ENCODE peak calls at places on chromosomes 3 and 15, in six cellular contexts. One of them, this sample, is unnamed.

GRCh38 chr3:126545544-126545943 is 13.2 kb downstream of the C3orf22 start:
- DNase-seq in activated CD8-positive, alpha-beta memory T cell treated with anti-CD3 and anti-CD28 coated beads for 48 hours: no peak
- DNase-seq in fibroblast of the conjunctiva: no peak
- DNase-seq in stimulated activated CD8-positive, alpha-beta memory T cell treated with anti-CD3 and anti-CD28 coated beads, Interleukin-15, amount 100 ng/mL, for 4 hours: no peak
- DNase-seq in globus pallidus: no peak
- DNase-seq in CD8-positive, alpha-beta memory T cell: no peak
- DNase-seq in this sample: no peak

GRCh38 chr3:23966308-23966707 is 21.2 kb downstream of the NR1D2 start:
- DNase-seq in activated CD8-positive, alpha-beta memory T cell treated with anti-CD3 and anti-CD28 coated beads for 48 hours: no peak
- DNase-seq in fibroblast of the conjunctiva: peak
- DNase-seq in stimulated activated CD8-positive, alpha-beta memory T cell treated with anti-CD3 and anti-CD28 coated beads, Interleukin-15, amount 100 ng/mL, for 4 hours: no peak
- DNase-seq in globus pallidus: no peak
- DNase-seq in CD8-positive, alpha-beta memory T cell: no peak
- DNase-seq in this sample: no peak

GRCh38 chr3:113249111-113249510 is 37.8 kb downstream of the BOC start:
- DNase-seq in activated CD8-positive, alpha-beta memory T cell treated with anti-CD3 and anti-CD28 coated beads for 48 hours: no peak
- DNase-seq in fibroblast of the conjunctiva: no peak
- DNase-seq in stimulated activated CD8-positive, alpha-beta memory T cell treated with anti-CD3 and anti-CD28 coated beads, Interleukin-15, amount 100 ng/mL, for 4 hours: no peak
- DNase-seq in globus pallidus: no peak
- DNase-seq in CD8-positive, alpha-beta memory T cell: no peak
- DNase-seq in this sample: no peak

GRCh38 chr3:66121288-66121687 is 82.6 kb upstream of the MAGI1 start:
- DNase-seq in activated CD8-positive, alpha-beta memory T cell treated with anti-CD3 and anti-CD28 coated beads for 48 hours: no peak
- DNase-seq in fibroblast of the conjunctiva: peak
- DNase-seq in stimulated activated CD8-positive, alpha-beta memory T cell treated with anti-CD3 and anti-CD28 coated beads, Interleukin-15, amount 100 ng/mL, for 4 hours: no peak
- DNase-seq in globus pallidus: no peak
- DNase-seq in CD8-positive, alpha-beta memory T cell: no peak
- DNase-seq in this sample: no peak

GRCh38 chr15:37771462-37771861 is 163.0 kb upstream of the TMCO5A start:
- DNase-seq in activated CD8-positive, alpha-beta memory T cell treated with anti-CD3 and anti-CD28 coated beads for 48 hours: no peak
- DNase-seq in fibroblast of the conjunctiva: no peak
- DNase-seq in stimulated activated CD8-positive, alpha-beta memory T cell treated with anti-CD3 and anti-CD28 coated beads, Interleukin-15, amount 100 ng/mL, for 4 hours: no peak
- DNase-seq in globus pallidus: no peak
- DNase-seq in CD8-positive, alpha-beta memory T cell: no peak
- DNase-seq in this sample: no peak

GRCh38 chr15:70669006-70669602 is 94.3 kb downstream of the UACA start:
- DNase-seq in activated CD8-positive, alpha-beta memory T cell treated with anti-CD3 and anti-CD28 coated beads for 48 hours: no peak
- DNase-seq in fibroblast of the conjunctiva: no peak
- DNase-seq in stimulated activated CD8-positive, alpha-beta memory T cell treated with anti-CD3 and anti-CD28 coated beads, Interleukin-15, amount 100 ng/mL, for 4 hours: no peak
- DNase-seq in globus pallidus: no peak
- DNase-seq in CD8-positive, alpha-beta memory T cell: no peak
- DNase-seq in this sample: no peak

GRCh38 chr3:111252795-111253194 is 181.2 kb downstream of the NECTIN3 start:
- DNase-seq in activated CD8-positive, alpha-beta memory T cell treated with anti-CD3 and anti-CD28 coated beads for 48 hours: no peak
- DNase-seq in fibroblast of the conjunctiva: no peak
- DNase-seq in stimulated activated CD8-positive, alpha-beta memory T cell treated with anti-CD3 and anti-CD28 coated beads, Interleukin-15, amount 100 ng/mL, for 4 hours: no peak
- DNase-seq in globus pallidus: peak
- DNase-seq in CD8-positive, alpha-beta memory T cell: no peak
- DNase-seq in this sample: no peak

GRCh38 chr15:71743861-71744382 is 66.4 kb upstream of the NR2E3 start:
- DNase-seq in activated CD8-positive, alpha-beta memory T cell treated with anti-CD3 and anti-CD28 coated beads for 48 hours: peak
- DNase-seq in fibroblast of the conjunctiva: peak
- DNase-seq in stimulated activated CD8-positive, alpha-beta memory T cell treated with anti-CD3 and anti-CD28 coated beads, Interleukin-15, amount 100 ng/mL, for 4 hours: no peak
- DNase-seq in globus pallidus: peak
- DNase-seq in CD8-positive, alpha-beta memory T cell: peak
- DNase-seq in this sample: peak

GRCh38 chr15:43274136-43274535 is 7.4 kb upstream of the TGM5 start:
- DNase-seq in activated CD8-positive, alpha-beta memory T cell treated with anti-CD3 and anti-CD28 coated beads for 48 hours: no peak
- DNase-seq in fibroblast of the conjunctiva: no peak
- DNase-seq in stimulated activated CD8-positive, alpha-beta memory T cell treated with anti-CD3 and anti-CD28 coated beads, Interleukin-15, amount 100 ng/mL, for 4 hours: no peak
- DNase-seq in globus pallidus: no peak
- DNase-seq in CD8-positive, alpha-beta memory T cell: no peak
- DNase-seq in this sample: no peak

GRCh38 chr3:141421186-141421585 is 52.9 kb downstream of the ZBTB38 start:
- DNase-seq in activated CD8-positive, alpha-beta memory T cell treated with anti-CD3 and anti-CD28 coated beads for 48 hours: no peak
- DNase-seq in fibroblast of the conjunctiva: no peak
- DNase-seq in stimulated activated CD8-positive, alpha-beta memory T cell treated with anti-CD3 and anti-CD28 coated beads, Interleukin-15, amount 100 ng/mL, for 4 hours: no peak
- DNase-seq in globus pallidus: no peak
- DNase-seq in CD8-positive, alpha-beta memory T cell: no peak
- DNase-seq in this sample: no peak

GRCh38 chr3:177893321-177893720 is 642.9 kb upstream of the KCNMB2 start:
- DNase-seq in activated CD8-positive, alpha-beta memory T cell treated with anti-CD3 and anti-CD28 coated beads for 48 hours: no peak
- DNase-seq in fibroblast of the conjunctiva: no peak
- DNase-seq in stimulated activated CD8-positive, alpha-beta memory T cell treated with anti-CD3 and anti-CD28 coated beads, Interleukin-15, amount 100 ng/mL, for 4 hours: no peak
- DNase-seq in globus pallidus: no peak
- DNase-seq in CD8-positive, alpha-beta memory T cell: no peak
- DNase-seq in this sample: no peak

GRCh38 chr3:25493246-25493645 is 65.2 kb downstream of the RARB start:
- DNase-seq in activated CD8-positive, alpha-beta memory T cell treated with anti-CD3 and anti-CD28 coated beads for 48 hours: no peak
- DNase-seq in fibroblast of the conjunctiva: no peak
- DNase-seq in stimulated activated CD8-positive, alpha-beta memory T cell treated with anti-CD3 and anti-CD28 coated beads, Interleukin-15, amount 100 ng/mL, for 4 hours: no peak
- DNase-seq in globus pallidus: no peak
- DNase-seq in CD8-positive, alpha-beta memory T cell: no peak
- DNase-seq in this sample: no peak

GRCh38 chr3:157099337-157100078 is 60.4 kb downstream of the CCNL1 start:
- DNase-seq in activated CD8-positive, alpha-beta memory T cell treated with anti-CD3 and anti-CD28 coated beads for 48 hours: no peak
- DNase-seq in fibroblast of the conjunctiva: no peak
- DNase-seq in stimulated activated CD8-positive, alpha-beta memory T cell treated with anti-CD3 and anti-CD28 coated beads, Interleukin-15, amount 100 ng/mL, for 4 hours: no peak
- DNase-seq in globus pallidus: no peak
- DNase-seq in CD8-positive, alpha-beta memory T cell: no peak
- DNase-seq in this sample: no peak

GRCh38 chr3:131812433-131812832 is 222.4 kb downstream of the CPNE4 start:
- DNase-seq in activated CD8-positive, alpha-beta memory T cell treated with anti-CD3 and anti-CD28 coated beads for 48 hours: no peak
- DNase-seq in fibroblast of the conjunctiva: no peak
- DNase-seq in stimulated activated CD8-positive, alpha-beta memory T cell treated with anti-CD3 and anti-CD28 coated beads, Interleukin-15, amount 100 ng/mL, for 4 hours: no peak
- DNase-seq in globus pallidus: no peak
- DNase-seq in CD8-positive, alpha-beta memory T cell: no peak
- DNase-seq in this sample: no peak

GRCh38 chr3:136752327-136753111 is at the start of gene STAG1:
- DNase-seq in activated CD8-positive, alpha-beta memory T cell treated with anti-CD3 and anti-CD28 coated beads for 48 hours: peak
- DNase-seq in fibroblast of the conjunctiva: peak
- DNase-seq in stimulated activated CD8-positive, alpha-beta memory T cell treated with anti-CD3 and anti-CD28 coated beads, Interleukin-15, amount 100 ng/mL, for 4 hours: peak
- DNase-seq in globus pallidus: peak
- DNase-seq in CD8-positive, alpha-beta memory T cell: peak
- DNase-seq in this sample: peak

GRCh38 chr3:45187597-45188210 is 38.4 kb downstream of the TMEM158 start:
- DNase-seq in activated CD8-positive, alpha-beta memory T cell treated with anti-CD3 and anti-CD28 coated beads for 48 hours: no peak
- DNase-seq in fibroblast of the conjunctiva: no peak
- DNase-seq in stimulated activated CD8-positive, alpha-beta memory T cell treated with anti-CD3 and anti-CD28 coated beads, Interleukin-15, amount 100 ng/mL, for 4 hours: no peak
- DNase-seq in globus pallidus: no peak
- DNase-seq in CD8-positive, alpha-beta memory T cell: no peak
- DNase-seq in this sample: no peak

GRCh38 chr15:98599911-98600685 is 48.2 kb upstream of the IGF1R start:
- DNase-seq in activated CD8-positive, alpha-beta memory T cell treated with anti-CD3 and anti-CD28 coated beads for 48 hours: peak
- DNase-seq in fibroblast of the conjunctiva: peak
- DNase-seq in stimulated activated CD8-positive, alpha-beta memory T cell treated with anti-CD3 and anti-CD28 coated beads, Interleukin-15, amount 100 ng/mL, for 4 hours: no peak
- DNase-seq in globus pallidus: peak
- DNase-seq in CD8-positive, alpha-beta memory T cell: peak
- DNase-seq in this sample: peak

GRCh38 chr15:89333959-89334509 is 590 bp downstream of the POLG start:
- DNase-seq in activated CD8-positive, alpha-beta memory T cell treated with anti-CD3 and anti-CD28 coated beads for 48 hours: no peak
- DNase-seq in fibroblast of the conjunctiva: no peak
- DNase-seq in stimulated activated CD8-positive, alpha-beta memory T cell treated with anti-CD3 and anti-CD28 coated beads, Interleukin-15, amount 100 ng/mL, for 4 hours: no peak
- DNase-seq in globus pallidus: peak
- DNase-seq in CD8-positive, alpha-beta memory T cell: no peak
- DNase-seq in this sample: no peak

GRCh38 chr3:160400048-160400630 is 689 bp downstream of the SMC4 start:
- DNase-seq in activated CD8-positive, alpha-beta memory T cell treated with anti-CD3 and anti-CD28 coated beads for 48 hours: peak
- DNase-seq in fibroblast of the conjunctiva: no peak
- DNase-seq in stimulated activated CD8-positive, alpha-beta memory T cell treated with anti-CD3 and anti-CD28 coated beads, Interleukin-15, amount 100 ng/mL, for 4 hours: no peak
- DNase-seq in globus pallidus: peak
- DNase-seq in CD8-positive, alpha-beta memory T cell: no peak
- DNase-seq in this sample: peak

GRCh38 chr3:15148614-15149013 is 49.7 kb upstream of the RBSN start:
- DNase-seq in activated CD8-positive, alpha-beta memory T cell treated with anti-CD3 and anti-CD28 coated beads for 48 hours: no peak
- DNase-seq in fibroblast of the conjunctiva: peak
- DNase-seq in stimulated activated CD8-positive, alpha-beta memory T cell treated with anti-CD3 and anti-CD28 coated beads, Interleukin-15, amount 100 ng/mL, for 4 hours: no peak
- DNase-seq in globus pallidus: no peak
- DNase-seq in CD8-positive, alpha-beta memory T cell: no peak
- DNase-seq in this sample: no peak

GRCh38 chr3:134076816-134077215 is 47.1 kb upstream of the SLCO2A1 start:
- DNase-seq in activated CD8-positive, alpha-beta memory T cell treated with anti-CD3 and anti-CD28 coated beads for 48 hours: no peak
- DNase-seq in fibroblast of the conjunctiva: no peak
- DNase-seq in stimulated activated CD8-positive, alpha-beta memory T cell treated with anti-CD3 and anti-CD28 coated beads, Interleukin-15, amount 100 ng/mL, for 4 hours: no peak
- DNase-seq in globus pallidus: no peak
- DNase-seq in CD8-positive, alpha-beta memory T cell: no peak
- DNase-seq in this sample: no peak

GRCh38 chr3:134037168-134037567 is 7.4 kb upstream of the SLCO2A1 start:
- DNase-seq in activated CD8-positive, alpha-beta memory T cell treated with anti-CD3 and anti-CD28 coated beads for 48 hours: no peak
- DNase-seq in fibroblast of the conjunctiva: no peak
- DNase-seq in stimulated activated CD8-positive, alpha-beta memory T cell treated with anti-CD3 and anti-CD28 coated beads, Interleukin-15, amount 100 ng/mL, for 4 hours: no peak
- DNase-seq in globus pallidus: no peak
- DNase-seq in CD8-positive, alpha-beta memory T cell: no peak
- DNase-seq in this sample: no peak

GRCh38 chr3:184236636-184237035 is 7.3 kb downstream of the VWA5B2 start:
- DNase-seq in activated CD8-positive, alpha-beta memory T cell treated with anti-CD3 and anti-CD28 coated beads for 48 hours: no peak
- DNase-seq in fibroblast of the conjunctiva: no peak
- DNase-seq in stimulated activated CD8-positive, alpha-beta memory T cell treated with anti-CD3 and anti-CD28 coated beads, Interleukin-15, amount 100 ng/mL, for 4 hours: no peak
- DNase-seq in globus pallidus: no peak
- DNase-seq in CD8-positive, alpha-beta memory T cell: no peak
- DNase-seq in this sample: no peak

This sample was measured in activated CD4-positive, alpha-beta T cell treated with anti-CD3 and anti-CD28 coated beads for 4 hours.